ENCODE peak calls at places on chromosome 16, in seven cellular contexts. O is ureter; M is activated CD4-positive, alpha-beta memory T cell treated with anti-CD3 and anti-CD28 coated beads for 36 hours; Q is putamen; G is Jurkat, Clone E6-1; B is C1 segment of cervical spinal cord; X is transverse colon. K is an unnamed sample.

GRCh38 chr16:51049678-51050378 is 101.2 kb downstream of the SALL1 start:
- DNase-seq in O (no peak), M (no peak), B (no peak), X (no peak), G (no peak), Q (no peak), K (no peak)

GRCh38 chr16:12317121-12317810 is 340.7 kb downstream of the SNX29 start:
- DNase-seq in M (no peak), Q (no peak), X (no peak), B (no peak), O (no peak), G (no peak), K (no peak)

GRCh38 chr16:20879175-20880053 is 20.7 kb downstream of the DCUN1D3 start:
- DNase-seq in Q (no peak), X (no peak), B (no peak), M (no peak), O (no peak), G (no peak), K (no peak)

GRCh38 chr16:84550096-84550495 is 45.6 kb upstream of the MEAK7 start:
- DNase-seq in B (no peak), O (no peak), G (no peak), Q (no peak), X (no peak), M (no peak), K (no peak)

GRCh38 chr16:87372305-87372704 is 11.3 kb downstream of the FBXO31 start:
- DNase-seq in X (no peak), B (no peak), M (no peak), G (no peak), O (no peak), Q (no peak), K (no peak)

GRCh38 chr16:19781196-19781595 is 63.1 kb downstream of the IQCK start:
- DNase-seq in X (no peak), B (no peak), G (no peak), O (no peak), Q (no peak), M (no peak), K (no peak)

GRCh38 chr16:87101903-87102302 is 215.3 kb downstream of the C16orf95 start:
- DNase-seq in M (no peak), O (no peak), X (no peak), B (no peak), G (no peak), Q (no peak), K (no peak)

GRCh38 chr16:57534881-57535658 is 1.3 kb downstream of the CCDC102A start:
- DNase-seq in X (no peak), G (no peak), O (peak; percentile 45), Q (no peak), M (no peak), B (no peak), K (no peak)

GRCh38 chr16:59060212-59060611 is 326.1 kb upstream of the GOT2 start:
- DNase-seq in O (no peak), G (no peak), X (no peak), Q (no peak), B (no peak), M (no peak), K (no peak)

GRCh38 chr16:86363836-86364618 is 146.3 kb upstream of the FOXF1 start:
- DNase-seq in Q (no peak), O (peak; percentile 71), X (peak; percentile 29), B (no peak), G (no peak), M (no peak), K (no peak)

GRCh38 chr16:89570342-89570923 is 5.1 kb upstream of the CPNE7 start:
- DNase-seq in M (no peak), B (no peak), Q (no peak), X (no peak), O (no peak), G (no peak), K (no peak)

GRCh38 chr16:11178424-11178823 is 77.6 kb downstream of the SOCS1 start:
- DNase-seq in B (no peak), M (no peak), G (no peak), O (no peak), X (no peak), Q (no peak), K (no peak)

GRCh38 chr16:28839899-28840298 is 6.2 kb downstream of the TUFM start:
- DNase-seq in O (no peak), M (no peak), G (no peak), X (no peak), Q (no peak), B (no peak), K (no peak)

GRCh38 chr16:2071454-2072263 is 23.9 kb downstream of the TSC2 start:
- DNase-seq in O (no peak), M (no peak), B (no peak), G (no peak), X (no peak), Q (no peak), K (no peak)

GRCh38 chr16:84850714-84851113 is 30.9 kb downstream of the CRISPLD2 start:
- DNase-seq in Q (no peak), G (no peak), B (no peak), X (no peak), M (no peak), O (no peak), K (no peak)